ENCODE peak calls at places on chromosome 7, in nine cellular contexts. G, C, M, Q, O, B, D, E and R are unnamed samples. For H3K4me1, the result is how much of the 10 kb centered on the place peaks cover.

GRCh38 chr7:11524476-11525398 is 307.3 kb downstream of the THSD7A start:
- ATAC-seq in G (no peak), C (no peak), M (no peak), Q (no peak), O (no peak), B (no peak), D (no peak), E (no peak), R (no peak)

GRCh38 chr7:34036069-34036920 is 131.0 kb downstream of the BMPER start:
- ATAC-seq in G (peak), C (no peak), M (no peak), Q (peak), O (no peak), B (no peak), D (no peak), E (peak), R (no peak)

GRCh38 chr7:10685040-10685439 is 288.6 kb upstream of the PHF14 start:
- ATAC-seq in G (no peak), C (no peak), M (no peak), Q (no peak), O (no peak), B (no peak), D (no peak), E (no peak), R (no peak)

GRCh38 chr7:159015894-159016410 is 128.7 kb downstream of the VIPR2 start:
- ATAC-seq in G (no peak), C (no peak), M (no peak), Q (no peak), O (peak), B (no peak), D (no peak), E (peak), R (no peak)

GRCh38 chr7:6422926-6423632 is 24.7 kb downstream of the DAGLB start:
- ATAC-seq in G (peak), C (no peak), M (peak), Q (peak), O (no peak), B (no peak), D (no peak), E (no peak), R (no peak)

GRCh38 chr7:7263297-7264230 is 81.2 kb downstream of the C1GALT1 start:
- ATAC-seq in G (no peak), C (no peak), M (no peak), Q (no peak), O (no peak), B (no peak), D (no peak), E (no peak), R (no peak)

GRCh38 chr7:97847791-97848190 is 24.4 kb downstream of the ASNS start:
- ATAC-seq in G (no peak), C (no peak), M (peak), Q (no peak), O (no peak), B (no peak), D (no peak), E (no peak), R (no peak)

GRCh38 chr7:13359656-13360055 is 629.8 kb downstream of the ETV1 start:
- ATAC-seq in G (no peak), C (no peak), M (no peak), Q (no peak), O (no peak), B (no peak), D (no peak), E (no peak), R (no peak)

GRCh38 chr7:55266243-55266642 is 98.9 kb upstream of the LANCL2 start:
- ATAC-seq in G (no peak), C (no peak), M (no peak), Q (no peak), O (peak), B (no peak), D (no peak), E (peak), R (no peak)

GRCh38 chr7:159065151-159065550 is 79.5 kb downstream of the VIPR2 start:
- ATAC-seq in G (no peak), C (peak), M (no peak), Q (no peak), O (peak), B (no peak), D (no peak), E (peak), R (peak)

GRCh38 chr7:43619213-43620012 is 36.5 kb downstream of the STK17A start:
- ATAC-seq in G (no peak), C (no peak), M (no peak), Q (no peak), O (peak), B (no peak), D (no peak), E (no peak), R (no peak)
- H3K4me1 ChIP-seq in G (under half), C (under half), M (under half), Q (under half), O (under half), B (half or more), D (under half), E (under half), R (under half)

GRCh38 chr7:130409067-130409721 is 28.9 kb downstream of the CPA1 start:
- ATAC-seq in G (no peak), C (no peak), M (no peak), Q (no peak), O (no peak), B (no peak), D (no peak), E (no peak), R (no peak)
- H3K27ac ChIP-seq in G (no peak), C (no peak), M (no peak), Q (no peak), O (no peak), B (no peak), D (no peak), E (no peak), R (no peak)

DNA sequence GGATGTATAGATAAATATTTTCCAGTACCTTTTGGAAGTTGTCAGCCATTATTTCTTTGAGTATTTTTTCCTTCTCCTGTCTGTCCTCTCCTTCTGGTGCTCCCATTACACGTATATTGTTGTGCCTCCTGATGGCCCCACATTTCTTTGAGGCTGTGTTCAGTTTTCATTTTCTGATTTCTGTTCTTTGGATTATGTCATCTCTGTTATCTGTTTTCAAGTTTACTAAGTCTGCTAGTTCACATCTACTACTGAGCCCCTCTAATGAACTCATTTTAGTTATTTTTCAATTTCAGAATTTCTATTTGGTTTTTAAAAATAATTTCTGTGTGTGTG is 16.3 kb downstream of the RBM33 start:
- ATAC-seq in G (no peak), C (no peak), M (no peak), Q (no peak), O (no peak), B (no peak), D (no peak), E (no peak), R (no peak)
- H3K4me1 ChIP-seq in G (under half), C (under half), M (under half), Q (under half), O (under half), B (under half), D (under half), E (under half), R (under half)

GRCh38 chr7:116776610-116777289 is 85.6 kb upstream of the CAPZA2 start:
- ATAC-seq in G (peak), C (no peak), M (no peak), Q (peak), O (peak), B (no peak), D (peak), E (peak), R (no peak)
- H3K27ac ChIP-seq in G (no peak), C (no peak), M (no peak), Q (no peak), O (peak), B (no peak), D (peak), E (peak), R (no peak)

GRCh38 chr7:24824400-24824799 is 67.1 kb upstream of the GSDME start:
- ATAC-seq in G (no peak), C (no peak), M (no peak), Q (no peak), O (no peak), B (no peak), D (no peak), E (no peak), R (no peak)
- H3K4me1 ChIP-seq in G (under half), C (under half), M (under half), Q (half or more), O (under half), B (half or more), D (under half), E (half or more), R (under half)

GRCh38 chr7:94183289-94183749 is 179.2 kb upstream of the BET1 start:
- ATAC-seq in G (peak), C (peak), M (no peak), Q (peak), O (peak), B (no peak), D (peak), E (peak), R (peak)
- H3K27ac ChIP-seq in G (peak), C (peak), M (no peak), Q (peak), O (no peak), B (no peak), D (peak), E (peak), R (peak)

DNA sequence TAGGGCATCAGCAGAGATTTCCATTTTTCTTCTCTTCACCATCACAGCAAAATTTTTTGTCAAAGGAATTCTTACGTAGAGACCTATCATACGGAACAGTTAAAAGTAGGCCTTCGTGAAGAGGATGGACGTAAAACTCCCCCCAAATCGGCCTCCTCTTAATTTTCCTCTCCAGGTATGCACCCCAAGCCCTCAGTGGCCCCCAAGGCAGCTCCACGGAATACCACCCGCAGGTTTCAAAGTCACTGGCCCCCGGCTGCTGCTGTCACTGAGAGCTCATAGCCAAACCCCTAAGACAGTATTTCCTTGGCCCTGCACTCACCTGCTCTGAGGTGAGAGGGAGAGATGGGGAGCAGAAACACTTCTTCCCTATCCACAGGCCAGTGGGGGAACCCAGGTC is 8.8 kb downstream of the PODXL start:
- ATAC-seq in G (no peak), C (no peak), M (no peak), Q (no peak), O (no peak), B (no peak), D (no peak), E (no peak), R (no peak)
- H3K4me1 ChIP-seq in G (under half), C (under half), M (under half), Q (under half), O (under half), B (under half), D (under half), E (under half), R (under half)

DNA sequence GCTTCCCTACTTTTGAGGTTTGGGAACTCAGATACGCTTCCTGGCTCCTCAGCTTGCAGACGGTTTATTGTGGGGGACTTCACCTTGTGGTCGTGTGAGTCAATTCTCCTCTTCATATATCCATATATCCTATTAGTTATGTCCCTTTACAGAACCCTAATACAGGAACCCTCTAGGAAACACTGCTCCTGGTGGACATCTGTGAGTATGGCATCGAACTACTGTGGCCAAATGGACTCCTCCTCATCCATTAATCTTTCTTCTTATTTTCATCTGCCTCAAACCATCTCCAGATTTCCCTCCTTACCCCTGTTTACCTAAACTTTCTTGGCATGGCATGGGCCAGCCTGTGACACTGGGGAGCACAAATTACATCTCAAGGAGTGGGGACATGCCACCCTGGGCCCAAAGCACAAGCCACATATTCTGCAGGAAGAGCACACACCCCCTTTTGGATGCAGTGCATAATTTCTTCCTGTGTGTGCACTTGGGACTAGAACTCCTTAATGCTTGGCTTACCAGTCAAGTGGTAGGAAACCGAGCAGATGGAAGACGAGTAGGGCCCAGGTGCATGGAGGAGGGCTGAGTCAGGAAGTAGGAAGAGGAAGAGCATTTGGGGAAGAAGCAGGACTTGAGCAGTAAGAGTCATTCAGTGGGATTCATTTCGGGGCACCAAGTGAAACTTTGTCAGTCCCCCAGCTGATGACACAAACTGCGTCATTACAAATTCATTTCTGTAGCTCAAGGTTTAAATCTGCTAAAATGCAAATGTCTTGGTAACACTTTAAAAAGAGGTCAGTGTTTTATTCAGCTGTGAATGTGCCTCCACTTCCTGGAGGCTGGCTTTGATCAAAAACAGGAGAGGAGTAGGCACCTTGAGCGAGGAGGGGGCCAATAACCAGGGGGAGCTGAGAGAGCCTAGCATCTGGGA is 80.8 kb upstream of the PLXNA4 start:
- ATAC-seq in G (peak), C (no peak), M (no peak), Q (no peak), O (no peak), B (no peak), D (no peak), E (peak), R (no peak)
- H3K27ac ChIP-seq in G (no peak), C (no peak), M (peak), Q (no peak), O (no peak), B (no peak), D (no peak), E (no peak), R (no peak)

GRCh38 chr7:77685219-77685618 is 11.0 kb upstream of the RSBN1L start:
- ATAC-seq in G (peak), C (no peak), M (no peak), Q (peak), O (no peak), B (no peak), D (peak), E (no peak), R (peak)

GRCh38 chr7:77684030-77684429 is 12.2 kb upstream of the RSBN1L start:
- ATAC-seq in G (peak), C (peak), M (no peak), Q (peak), O (no peak), B (no peak), D (peak), E (no peak), R (peak)

GRCh38 chr7:77687100-77687746 is 9.0 kb upstream of the RSBN1L start:
- ATAC-seq in G (peak), C (no peak), M (peak), Q (no peak), O (no peak), B (peak), D (no peak), E (no peak), R (no peak)

GRCh38 chr7:77690289-77690688 is 6.0 kb upstream of the RSBN1L start:
- ATAC-seq in G (no peak), C (no peak), M (no peak), Q (no peak), O (no peak), B (no peak), D (peak), E (no peak), R (no peak)

DNA sequence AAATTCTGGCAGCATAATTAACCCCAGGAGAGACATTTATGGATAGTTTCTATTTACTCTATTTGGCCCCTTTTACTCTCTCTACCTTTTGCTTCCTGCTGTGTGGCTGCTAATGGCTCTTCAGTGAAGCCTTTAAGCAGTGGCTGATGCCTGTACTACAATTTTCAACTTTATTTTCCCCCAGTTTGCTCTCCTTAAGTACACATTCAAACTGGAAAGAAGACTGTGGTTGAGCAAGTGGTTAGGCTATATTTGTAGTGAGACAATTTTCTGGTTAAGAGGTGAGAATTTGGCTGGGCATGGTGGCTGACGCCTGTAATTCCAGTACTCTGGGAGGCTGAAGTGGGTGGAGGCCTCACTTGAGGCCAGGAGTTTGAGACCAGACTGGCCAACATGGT is 8.5 kb upstream of the RSBN1L start:
- ATAC-seq in G (peak), C (no peak), M (peak), Q (peak), O (no peak), B (peak), D (no peak), E (no peak), R (no peak)
- H3K4me1 ChIP-seq in G (under half), C (under half), M (under half), Q (under half), O (under half), B (under half), D (under half), E (under half), R (half or more)

DNA sequence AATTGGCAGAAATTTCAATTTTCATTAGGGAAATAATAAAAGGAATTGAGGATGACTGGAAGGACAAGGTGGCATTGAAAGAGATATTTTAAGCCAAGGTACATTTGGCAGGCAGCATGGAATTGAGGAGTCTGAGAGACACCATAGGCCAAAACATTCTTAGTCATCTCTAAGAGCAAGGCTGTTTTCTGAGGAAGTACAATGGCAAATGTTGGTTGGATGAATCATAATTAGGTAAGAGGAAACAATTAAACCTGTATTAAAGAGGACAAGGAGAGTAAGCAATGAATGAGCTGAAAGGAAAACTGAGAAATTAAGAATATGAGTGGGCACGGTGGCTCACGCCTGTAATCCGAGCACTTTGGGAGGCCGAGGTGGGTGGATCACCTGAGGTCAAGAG is 86.3 kb downstream of the MRPL32 start:
- ATAC-seq in G (no peak), C (no peak), M (no peak), Q (no peak), O (no peak), B (no peak), D (no peak), E (no peak), R (no peak)
- H3K27ac ChIP-seq in G (no peak), C (no peak), M (no peak), Q (no peak), O (no peak), B (no peak), D (no peak), E (no peak), R (no peak)